ENCODE peak calls at places on chromosomes 12 and 14, in six cellular contexts. One of them, this sample, is unnamed.

GRCh38 chr12:104457746-104458644 is 1.2 kb downstream of the CHST11 start:
- DNase-seq in IMR-90: no peak
- DNase-seq in K562: peak; percentile 62
- DNase-seq in testis: peak; percentile 40
- DNase-seq in adrenal gland: peak; percentile 37
- DNase-seq in Peyer's patch: peak; percentile 50
- DNase-seq in this sample: peak; percentile 51

GRCh38 chr12:75786071-75786470 is 245.5 kb downstream of the PHLDA1 start:
- DNase-seq in adrenal gland: no peak
- DNase-seq in Peyer's patch: no peak
- DNase-seq in IMR-90: no peak
- DNase-seq in K562: no peak
- DNase-seq in testis: no peak
- DNase-seq in this sample: no peak

GRCh38 chr14:101222362-101223090 is 319.0 kb upstream of the RTL1 start:
- DNase-seq in K562: no peak
- DNase-seq in IMR-90: no peak
- DNase-seq in adrenal gland: no peak
- DNase-seq in testis: no peak
- DNase-seq in Peyer's patch: no peak
- DNase-seq in this sample: no peak

GRCh38 chr14:93316716-93317115 is 16.1 kb downstream of the BTBD7 start:
- DNase-seq in testis: no peak
- DNase-seq in adrenal gland: no peak
- DNase-seq in K562: no peak
- DNase-seq in Peyer's patch: no peak
- DNase-seq in IMR-90: peak; percentile 18
- DNase-seq in this sample: no peak

GRCh38 chr14:90733139-90733808 is 83.0 kb downstream of the TTC7B start:
- DNase-seq in testis: no peak
- DNase-seq in Peyer's patch: no peak
- DNase-seq in adrenal gland: no peak
- DNase-seq in IMR-90: no peak
- DNase-seq in K562: no peak
- DNase-seq in this sample: no peak

GRCh38 chr12:120762093-120762492 is 36.5 kb downstream of the ACADS start:
- DNase-seq in K562: no peak
- DNase-seq in Peyer's patch: no peak
- DNase-seq in adrenal gland: no peak
- DNase-seq in IMR-90: no peak
- DNase-seq in testis: no peak
- DNase-seq in this sample: no peak

GRCh38 chr14:103074699-103075341 is 9.2 kb upstream of the LBHD2 start:
- DNase-seq in IMR-90: no peak
- DNase-seq in adrenal gland: peak; percentile 49
- DNase-seq in testis: no peak
- DNase-seq in Peyer's patch: peak; percentile 77
- DNase-seq in K562: peak; percentile 62
- DNase-seq in this sample: peak; percentile 55

GRCh38 chr14:46487582-46488350 is 163.8 kb downstream of the RPL10L start:
- DNase-seq in Peyer's patch: no peak
- DNase-seq in K562: no peak
- DNase-seq in testis: no peak
- DNase-seq in IMR-90: no peak
- DNase-seq in adrenal gland: no peak
- DNase-seq in this sample: no peak

GRCh38 chr14:68961781-68962584 is 17.1 kb downstream of the ACTN1 start:
- DNase-seq in IMR-90: peak; percentile 85
- DNase-seq in testis: no peak
- DNase-seq in Peyer's patch: no peak
- DNase-seq in K562: no peak
- DNase-seq in adrenal gland: peak; percentile 69
- DNase-seq in this sample: no peak

GRCh38 chr12:121811434-121812319 is 7.9 kb downstream of the SETD1B start:
- DNase-seq in Peyer's patch: peak; percentile 84
- DNase-seq in adrenal gland: peak; percentile 77
- DNase-seq in K562: peak; percentile 85
- DNase-seq in IMR-90: peak; percentile 66
- DNase-seq in testis: peak; percentile 68
- DNase-seq in this sample: peak; percentile 78

GRCh38 chr12:78293039-78293686 is 462.5 kb downstream of the NAV3 start:
- DNase-seq in IMR-90: peak; percentile 28
- DNase-seq in adrenal gland: no peak
- DNase-seq in testis: no peak
- DNase-seq in K562: no peak
- DNase-seq in Peyer's patch: no peak
- DNase-seq in this sample: no peak

GRCh38 chr14:53571990-53572389 is 384.6 kb downstream of the BMP4 start:
- DNase-seq in K562: no peak
- DNase-seq in IMR-90: peak; percentile 18
- DNase-seq in testis: no peak
- DNase-seq in adrenal gland: no peak
- DNase-seq in Peyer's patch: no peak
- DNase-seq in this sample: no peak

GRCh38 chr12:117472983-117473382 is 111.6 kb upstream of the NOS1 start:
- DNase-seq in IMR-90: no peak
- DNase-seq in Peyer's patch: no peak
- DNase-seq in adrenal gland: no peak
- DNase-seq in K562: peak; percentile 26
- DNase-seq in testis: no peak
- DNase-seq in this sample: peak; percentile 20

GRCh38 chr14:88791629-88792571 is 853 bp downstream of the EML5 start:
- DNase-seq in testis: peak; percentile 50
- DNase-seq in adrenal gland: peak; percentile 49
- DNase-seq in IMR-90: no peak
- DNase-seq in K562: no peak
- DNase-seq in Peyer's patch: peak; percentile 55
- DNase-seq in this sample: peak; percentile 27

GRCh38 chr12:64440100-64440499 is 11.8 kb upstream of the TBK1 start:
- DNase-seq in adrenal gland: no peak
- DNase-seq in testis: no peak
- DNase-seq in Peyer's patch: no peak
- DNase-seq in IMR-90: no peak
- DNase-seq in K562: no peak
- DNase-seq in this sample: no peak

GRCh38 chr12:67681145-67681778 is 32.7 kb downstream of the DYRK2 start:
- DNase-seq in testis: no peak
- DNase-seq in IMR-90: peak; percentile 97
- DNase-seq in Peyer's patch: no peak
- DNase-seq in K562: no peak
- DNase-seq in adrenal gland: peak; percentile 48
- DNase-seq in this sample: peak; percentile 54

GRCh38 chr14:93023039-93023438 is 92.7 kb downstream of the ITPK1 start:
- DNase-seq in adrenal gland: no peak
- DNase-seq in K562: peak; percentile 47
- DNase-seq in Peyer's patch: no peak
- DNase-seq in IMR-90: no peak
- DNase-seq in testis: peak; percentile 54
- DNase-seq in this sample: no peak

GRCh38 chr12:124764451-124764850 is 99.2 kb downstream of the SCARB1 start:
- DNase-seq in K562: peak; percentile 32
- DNase-seq in Peyer's patch: no peak
- DNase-seq in testis: peak; percentile 81
- DNase-seq in IMR-90: peak; percentile 74
- DNase-seq in adrenal gland: peak; percentile 33
- DNase-seq in this sample: peak; percentile 55

GRCh38 chr14:71429900-71430299 is 502.3 kb upstream of the RGS6 start:
- DNase-seq in K562: no peak
- DNase-seq in testis: no peak
- DNase-seq in Peyer's patch: no peak
- DNase-seq in adrenal gland: no peak
- DNase-seq in IMR-90: no peak
- DNase-seq in this sample: no peak

GRCh38 chr14:63438065-63438757 is 105.0 kb downstream of the PPP2R5E start:
- DNase-seq in IMR-90: peak; percentile 92
- DNase-seq in adrenal gland: peak; percentile 66
- DNase-seq in K562: peak; percentile 32
- DNase-seq in Peyer's patch: no peak
- DNase-seq in testis: peak; percentile 59
- DNase-seq in this sample: peak; percentile 78

GRCh38 chr14:75317148-75317547 is 38.5 kb downstream of the FOS start:
- DNase-seq in K562: no peak
- DNase-seq in Peyer's patch: no peak
- DNase-seq in adrenal gland: no peak
- DNase-seq in IMR-90: no peak
- DNase-seq in testis: no peak
- DNase-seq in this sample: no peak

GRCh38 chr12:116916714-116917114 is 6.0 kb downstream of the FBXW8 start:
- DNase-seq in testis: no peak
- DNase-seq in IMR-90: peak; percentile 84
- DNase-seq in Peyer's patch: no peak
- DNase-seq in K562: peak; percentile 76
- DNase-seq in adrenal gland: peak; percentile 17
- DNase-seq in this sample: peak; percentile 10

GRCh38 chr12:112179341-112179740 is 54.0 kb downstream of the TRAFD1 start:
- DNase-seq in testis: no peak
- DNase-seq in Peyer's patch: no peak
- DNase-seq in K562: no peak
- DNase-seq in adrenal gland: no peak
- DNase-seq in IMR-90: no peak
- DNase-seq in this sample: no peak

GRCh38 chr14:22872833-22873520 is 1.4 kb downstream of the LRP10 start:
- DNase-seq in Peyer's patch: no peak
- DNase-seq in adrenal gland: no peak
- DNase-seq in K562: no peak
- DNase-seq in testis: no peak
- DNase-seq in IMR-90: no peak
- DNase-seq in this sample: no peak

GRCh38 chr14:22871200-22871961 is at the start of gene LRP10:
- DNase-seq in IMR-90: peak; percentile 75
- DNase-seq in adrenal gland: peak; percentile 93
- DNase-seq in Peyer's patch: peak; percentile 95
- DNase-seq in testis: peak; percentile 96
- DNase-seq in K562: peak; percentile 94
- DNase-seq in this sample: peak; percentile 93

GRCh38 chr14:22870811-22871199 is 735 bp upstream of the LRP10 start:
- DNase-seq in K562: no peak
- DNase-seq in testis: no peak
- DNase-seq in IMR-90: no peak
- DNase-seq in Peyer's patch: no peak
- DNase-seq in adrenal gland: no peak
- DNase-seq in this sample: no peak

GRCh38 chr14:22875003-22875747 is 3.6 kb downstream of the LRP10 start:
- DNase-seq in Peyer's patch: no peak
- DNase-seq in testis: no peak
- DNase-seq in adrenal gland: no peak
- DNase-seq in IMR-90: no peak
- DNase-seq in K562: no peak
- DNase-seq in this sample: no peak

GRCh38 chr14:22871962-22872832 is 657 bp downstream of the LRP10 start:
- DNase-seq in Peyer's patch: peak; percentile 86
- DNase-seq in testis: peak; percentile 93
- DNase-seq in K562: peak; percentile 83
- DNase-seq in adrenal gland: peak; percentile 82
- DNase-seq in IMR-90: peak; percentile 81
- DNase-seq in this sample: peak; percentile 85
- TF ChIP-seq POLR2A in Peyer's patch: no peak
- TF ChIP-seq POLR2A in testis: no peak
- TF ChIP-seq POLR2A in K562: peak; percentile 43
- TF ChIP-seq POLR2A in adrenal gland: peak; percentile 14
- TF ChIP-seq POLR2A in IMR-90: no peak
- TF ChIP-seq POLR2A in this sample: no peak

DNA sequence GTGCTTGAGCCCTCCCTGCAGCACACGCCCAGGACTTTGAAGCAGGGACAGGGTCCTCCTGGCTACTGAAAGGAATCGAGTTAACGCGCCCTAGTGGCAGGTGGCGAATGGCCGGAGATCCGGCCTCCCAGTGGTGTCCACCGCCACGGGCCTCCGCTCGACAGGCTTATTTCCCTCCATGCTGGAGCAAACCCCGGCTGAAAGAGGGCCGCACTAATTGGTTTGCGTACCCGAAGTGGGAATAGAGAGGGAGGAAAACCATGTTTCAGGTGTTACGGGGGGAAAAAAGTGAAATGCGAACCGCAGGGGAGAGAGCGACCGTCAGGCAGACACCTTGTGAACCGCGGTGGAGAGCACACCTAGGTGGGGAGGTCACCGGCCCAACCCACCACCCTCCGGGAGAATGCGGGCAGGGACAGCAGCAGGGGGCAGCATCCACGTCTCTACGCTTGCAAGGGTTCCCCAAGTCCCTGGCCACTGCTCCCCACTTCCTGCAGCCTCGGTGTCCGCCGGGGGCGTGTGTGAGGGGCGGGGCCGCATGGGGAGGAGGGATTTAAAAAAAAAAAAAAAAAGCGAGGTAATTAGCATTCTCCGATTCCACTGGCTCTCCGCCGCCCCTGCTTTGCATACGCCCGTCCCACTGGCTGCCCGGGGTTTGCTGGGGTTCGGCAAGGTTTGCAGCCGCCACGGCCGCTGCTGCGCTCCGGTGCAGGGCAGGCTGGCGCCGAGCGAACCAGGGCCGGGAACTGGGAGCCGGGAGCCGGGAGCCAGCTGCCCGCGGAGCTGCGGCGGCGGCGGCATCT is 224.6 kb upstream of the CRY1 start:
- DNase-seq in IMR-90: peak; percentile 88
- DNase-seq in Peyer's patch: peak; percentile 91
- DNase-seq in testis: peak; percentile 90
- DNase-seq in adrenal gland: peak; percentile 75
- DNase-seq in K562: peak; percentile 92
- DNase-seq in this sample: peak; percentile 78
- TF ChIP-seq POLR2A in IMR-90: no peak
- TF ChIP-seq POLR2A in Peyer's patch: peak; percentile 24
- TF ChIP-seq POLR2A in testis: no peak
- TF ChIP-seq POLR2A in adrenal gland: no peak
- TF ChIP-seq POLR2A in K562: no peak
- TF ChIP-seq POLR2A in this sample: peak; percentile 57

GRCh38 chr14:95302667-95303066 is 17.0 kb downstream of the CLMN start:
- DNase-seq in testis: no peak
- DNase-seq in Peyer's patch: no peak
- DNase-seq in IMR-90: no peak
- DNase-seq in K562: no peak
- DNase-seq in adrenal gland: no peak
- DNase-seq in this sample: no peak
- TF ChIP-seq POLR2A in testis: no peak
- TF ChIP-seq POLR2A in Peyer's patch: no peak
- TF ChIP-seq POLR2A in IMR-90: no peak
- TF ChIP-seq POLR2A in K562: no peak
- TF ChIP-seq POLR2A in adrenal gland: no peak
- TF ChIP-seq POLR2A in this sample: no peak

GRCh38 chr12:30795410-30795659 is 40.6 kb upstream of the CAPRIN2 start:
- DNase-seq in Peyer's patch: no peak
- DNase-seq in K562: no peak
- DNase-seq in adrenal gland: peak; percentile 48
- DNase-seq in IMR-90: no peak
- DNase-seq in testis: no peak
- DNase-seq in this sample: no peak

GRCh38 chr12:30794020-30794419 is 39.3 kb upstream of the CAPRIN2 start:
- DNase-seq in Peyer's patch: no peak
- DNase-seq in adrenal gland: no peak
- DNase-seq in testis: no peak
- DNase-seq in IMR-90: no peak
- DNase-seq in K562: no peak
- DNase-seq in this sample: no peak

GRCh38 chr12:30796508-30796780 is 41.7 kb upstream of the CAPRIN2 start:
- DNase-seq in Peyer's patch: peak; percentile 53
- DNase-seq in testis: no peak
- DNase-seq in IMR-90: peak; percentile 67
- DNase-seq in K562: peak; percentile 36
- DNase-seq in adrenal gland: peak; percentile 33
- DNase-seq in this sample: peak; percentile 45

GRCh38 chr12:30795660-30796507 is 41.1 kb upstream of the CAPRIN2 start:
- DNase-seq in Peyer's patch: peak; percentile 54
- DNase-seq in K562: peak; percentile 66
- DNase-seq in testis: peak; percentile 34
- DNase-seq in IMR-90: peak; percentile 80
- DNase-seq in adrenal gland: peak; percentile 57
- DNase-seq in this sample: peak; percentile 53

GRCh38 chr12:30794591-30795409 is 40.0 kb upstream of the CAPRIN2 start:
- DNase-seq in Peyer's patch: no peak
- DNase-seq in IMR-90: peak; percentile 85
- DNase-seq in testis: no peak
- DNase-seq in K562: peak; percentile 43
- DNase-seq in adrenal gland: peak; percentile 47
- DNase-seq in this sample: peak; percentile 4
- TF ChIP-seq POLR2A in Peyer's patch: no peak
- TF ChIP-seq POLR2A in IMR-90: no peak
- TF ChIP-seq POLR2A in testis: no peak
- TF ChIP-seq POLR2A in K562: no peak
- TF ChIP-seq POLR2A in adrenal gland: no peak
- TF ChIP-seq POLR2A in this sample: no peak